ENCODE peak calls at places on chromosomes 12 and 14, in six cellular contexts. P is left ventricle myocardium inferior; Z is transverse colon; M is tibial nerve; C is effector memory CD4-positive, alpha-beta T cell; S is endothelial cell of umbilical vein. T is an unnamed sample.

GRCh38 chr14:92407395-92407794 is 84.4 kb downstream of the SLC24A4 start:
- DNase-seq in P (no peak), Z (no peak), M (no peak), C (no peak), S (no peak), T (no peak)

GRCh38 chr12:39427360-39427808 is 15.5 kb downstream of the KIF21A start:
- DNase-seq in P (no peak), Z (no peak), M (no peak), C (no peak), S (no peak), T (no peak)

GRCh38 chr14:103130965-103131364 is 7.7 kb downstream of the TNFAIP2 start:
- DNase-seq in P (no peak), Z (no peak), M (no peak), C (no peak), S (no peak), T (no peak)

GRCh38 chr12:76018111-76018510 is 13.5 kb downstream of the PHLDA1 start:
- DNase-seq in P (peak), Z (no peak), M (no peak), C (no peak), S (no peak), T (no peak)

GRCh38 chr12:122894173-122895121 is 1.5 kb downstream of the VPS37B start:
- DNase-seq in P (no peak), Z (peak), M (no peak), C (peak), S (no peak), T (peak)

GRCh38 chr12:120468271-120468845 is 1.2 kb downstream of the SRSF9 start:
- DNase-seq in P (no peak), Z (peak), M (no peak), C (no peak), S (no peak), T (peak)

GRCh38 chr14:100288382-100289185 is 17.7 kb downstream of the SLC25A29 start:
- DNase-seq in P (no peak), Z (no peak), M (no peak), C (no peak), S (no peak), T (peak)

GRCh38 chr12:39033789-39034188 is 128.4 kb upstream of the CPNE8 start:
- DNase-seq in P (no peak), Z (no peak), M (no peak), C (no peak), S (no peak), T (no peak)

GRCh38 chr12:119158004-119158776 is 20.5 kb upstream of the HSPB8 start:
- DNase-seq in P (no peak), Z (no peak), M (no peak), C (no peak), S (no peak), T (peak)

GRCh38 chr12:27756670-27757069 is 23.4 kb upstream of the KLHL42 start:
- DNase-seq in P (no peak), Z (no peak), M (no peak), C (no peak), S (no peak), T (no peak)

DNA sequence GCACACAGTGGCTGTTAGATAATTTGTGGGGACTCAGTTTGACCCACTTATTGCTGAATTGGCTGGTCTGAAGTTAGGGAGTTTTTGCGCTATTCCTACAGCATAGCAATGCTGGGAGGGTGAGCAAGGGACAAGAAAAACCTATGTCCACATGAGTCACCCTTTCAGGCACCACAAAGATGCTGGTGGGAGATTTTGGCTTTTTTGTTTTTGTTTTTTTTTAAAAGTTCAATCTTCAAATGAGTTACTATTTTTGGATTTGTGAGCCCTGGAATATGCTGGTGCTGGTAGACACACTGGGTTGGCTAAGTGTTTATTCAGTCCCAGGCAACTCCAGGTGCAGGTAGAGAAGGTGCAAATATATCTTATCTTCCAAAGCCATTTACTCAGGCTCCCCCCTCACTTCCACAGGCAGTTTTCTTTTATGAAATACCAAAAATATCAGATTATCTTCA is 143.4 kb downstream of the BTG1 start:
- DNase-seq in P (no peak), Z (no peak), M (no peak), C (no peak), S (no peak), T (no peak)
- H3K27ac ChIP-seq in P (peak), Z (no peak), M (no peak), C (no peak), S (no peak), T (peak)

GRCh38 chr12:8780389-8780788 is 42.0 kb upstream of the A2ML1 start:
- DNase-seq in P (no peak), Z (no peak), M (no peak), C (no peak), S (peak), T (no peak)
- H3K27ac ChIP-seq in P (no peak), Z (no peak), M (no peak), C (no peak), S (no peak), T (peak)

GRCh38 chr12:56129210-56129691 is 1.2 kb downstream of the ESYT1 start:
- DNase-seq in P (peak), Z (peak), M (no peak), C (peak), S (peak), T (no peak)
- H3K27ac ChIP-seq in P (peak), Z (peak), M (peak), C (peak), S (no peak), T (peak)

DNA sequence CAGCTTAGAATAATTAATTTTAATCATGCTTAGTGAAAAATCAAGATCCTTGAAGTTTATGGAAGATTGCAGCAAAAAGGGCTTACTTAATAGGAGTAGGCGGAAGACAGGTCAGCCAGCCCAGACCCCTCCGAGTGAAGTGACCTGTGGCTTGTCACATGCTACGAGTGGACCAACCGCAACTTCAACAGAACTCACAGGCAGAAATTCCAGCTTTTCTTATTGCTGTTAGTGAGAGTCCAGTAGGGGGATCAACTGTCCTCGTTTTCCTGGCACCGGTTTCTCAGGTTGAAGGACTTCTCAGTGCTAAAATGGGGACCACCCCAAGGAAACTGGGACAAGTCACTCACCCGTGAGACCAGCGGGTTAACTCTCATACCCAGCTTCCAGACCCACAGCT is 72.9 kb downstream of the ACACB start:
- DNase-seq in P (no peak), Z (no peak), M (no peak), C (no peak), S (no peak), T (no peak)
- H3K27ac ChIP-seq in P (no peak), Z (no peak), M (no peak), C (no peak), S (no peak), T (no peak)

DNA sequence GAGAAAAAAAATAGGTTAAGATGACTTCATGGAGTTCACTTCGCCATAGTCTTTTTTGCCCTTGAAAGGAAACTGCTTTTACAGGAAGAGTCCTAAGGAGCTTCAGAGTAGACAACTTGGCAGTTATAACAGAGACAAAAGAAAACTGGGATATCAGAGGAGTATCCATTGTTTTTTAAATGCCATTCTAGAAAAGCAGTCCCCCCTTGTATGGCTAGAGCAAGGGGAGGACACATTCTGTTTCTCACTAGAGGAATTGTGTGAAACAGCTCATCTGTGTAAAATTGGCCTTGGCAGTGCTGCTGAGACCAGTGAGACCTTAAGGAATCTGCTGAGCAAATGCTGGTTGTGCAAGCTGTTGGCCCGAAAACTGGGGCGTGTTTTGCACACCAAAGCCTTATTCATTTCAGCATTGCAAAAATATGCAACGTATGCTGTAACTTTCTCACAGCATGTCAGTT is 128.0 kb downstream of the GPR135 start:
- DNase-seq in P (peak), Z (peak), M (peak), C (no peak), S (peak), T (peak)
- H3K27ac ChIP-seq in P (peak), Z (peak), M (peak), C (no peak), S (peak), T (peak)

GRCh38 chr12:121651381-121651780 is 18.1 kb downstream of the MORN3 start:
- DNase-seq in P (no peak), Z (no peak), M (no peak), C (no peak), S (no peak), T (no peak)
- H3K27ac ChIP-seq in P (no peak), Z (no peak), M (no peak), C (no peak), S (no peak), T (no peak)

DNA sequence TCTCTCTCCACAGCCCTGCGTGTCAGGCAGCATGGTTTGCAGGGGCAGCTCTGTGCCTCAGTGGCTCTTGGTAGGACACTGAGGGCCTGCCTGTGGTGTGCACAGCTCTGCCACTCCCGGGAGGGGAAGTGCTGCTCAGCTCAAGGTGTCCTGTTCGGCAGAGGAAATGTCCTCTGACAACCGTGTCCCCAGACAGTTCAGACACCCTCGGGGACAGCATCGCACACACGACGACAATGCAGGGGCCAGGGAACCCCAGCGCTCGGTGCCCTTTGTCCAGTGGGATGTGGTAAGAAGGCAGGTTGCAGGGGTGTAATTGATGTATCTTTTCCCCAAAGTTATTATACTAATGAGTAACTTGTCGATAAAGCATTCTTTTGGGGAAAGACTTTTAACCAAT is 14.2 kb downstream of the ANKLE2 start:
- DNase-seq in P (no peak), Z (no peak), M (no peak), C (no peak), S (no peak), T (no peak)
- H3K27ac ChIP-seq in P (no peak), Z (no peak), M (no peak), C (no peak), S (no peak), T (no peak)

DNA sequence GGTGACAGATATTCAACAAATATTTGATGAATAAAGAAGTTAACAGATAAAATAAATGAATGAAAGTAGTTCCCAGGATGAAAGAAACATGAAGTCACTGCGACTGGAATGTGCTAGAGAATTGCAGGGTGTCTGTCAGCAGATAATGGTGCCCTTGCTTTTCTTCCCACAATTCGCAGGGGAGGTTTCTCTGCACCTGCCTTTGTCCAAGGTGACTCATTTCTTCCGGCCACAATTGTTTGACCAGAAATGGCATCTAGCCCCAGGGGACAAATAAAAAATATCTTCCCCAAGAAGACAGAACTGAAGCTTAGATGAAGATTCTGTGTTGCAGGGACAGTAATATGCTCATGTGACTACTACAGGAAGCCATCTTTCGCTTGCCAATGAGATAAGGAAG is 316.1 kb upstream of the TBX3 start:
- DNase-seq in P (no peak), Z (no peak), M (no peak), C (no peak), S (no peak), T (no peak)
- H3K27ac ChIP-seq in P (no peak), Z (no peak), M (no peak), C (no peak), S (no peak), T (no peak)

DNA sequence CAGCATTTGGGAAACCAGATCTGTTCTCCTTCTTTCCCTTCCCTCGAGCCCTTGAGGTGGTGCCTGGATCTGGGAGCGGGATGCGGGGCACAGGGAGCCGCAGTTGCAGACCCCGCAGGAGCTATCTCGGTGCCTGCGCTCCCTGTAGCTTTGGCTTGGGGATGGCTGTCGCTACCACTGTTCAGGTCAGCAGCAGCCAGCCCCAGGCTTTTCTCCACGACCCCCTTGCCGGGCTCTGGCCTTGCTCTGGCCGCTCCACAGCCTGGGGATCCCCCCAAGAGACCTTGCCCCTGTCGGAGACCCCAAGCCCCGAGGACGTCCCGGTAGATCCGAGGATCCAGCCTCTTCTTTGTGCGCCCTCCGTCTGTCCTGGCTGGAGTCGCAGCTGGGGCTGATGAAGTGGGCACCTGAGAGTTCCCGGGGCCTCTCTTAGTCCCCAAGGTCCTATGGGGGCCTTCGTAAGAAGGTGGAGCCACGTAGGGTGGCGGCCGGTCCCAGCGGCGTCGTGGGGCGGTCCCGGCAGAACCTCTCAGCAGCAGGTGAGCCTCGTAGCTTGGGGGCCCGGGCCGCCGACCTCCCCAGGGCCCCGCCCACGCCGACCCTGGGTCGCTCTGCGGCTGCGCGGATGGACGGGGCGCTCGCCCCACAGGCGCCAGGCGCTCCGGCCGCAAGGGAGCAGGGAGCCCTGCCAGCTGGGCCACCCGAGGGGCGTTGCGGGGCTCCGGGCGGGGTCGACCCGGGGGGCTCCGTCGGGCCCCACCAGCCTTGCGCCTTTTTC is 1.3 kb downstream of the DDN start:
- DNase-seq in P (no peak), Z (peak), M (no peak), C (no peak), S (no peak), T (no peak)
- H3K27ac ChIP-seq in P (no peak), Z (no peak), M (no peak), C (no peak), S (no peak), T (no peak)